ENCODE peak calls at places on chromosomes 3 and 15, in four cellular contexts. X is transverse colon, T is astrocyte of the spinal cord, V is fibroblast of lung. D is an unnamed sample.

GRCh38 chr3:42068303-42069088 is 22.7 kb upstream of the TRAK1 start:
- DNase-seq in X (no peak), T (no peak), V (no peak), D (no peak)

GRCh38 chr3:179149239-179149887 is 1.2 kb downstream of the PIK3CA start:
- DNase-seq in X (peak), T (peak), V (peak), D (no peak)

GRCh38 chr3:143084856-143085731 is 34.5 kb upstream of the CHST2 start:
- DNase-seq in X (no peak), T (peak), V (no peak), D (no peak)

GRCh38 chr3:14368885-14369284 is 33.5 kb upstream of the SLC6A6 start:
- DNase-seq in X (no peak), T (no peak), V (no peak), D (no peak)

GRCh38 chr3:35867782-35868181 is 228.5 kb downstream of the ARPP21 start:
- DNase-seq in X (no peak), T (no peak), V (no peak), D (no peak)

GRCh38 chr3:96803860-96804259 is 10.5 kb upstream of the EPHA6 start:
- DNase-seq in X (no peak), T (no peak), V (no peak), D (no peak)

GRCh38 chr3:157767602-157768001 is 264.4 kb upstream of the VEPH1 start:
- DNase-seq in X (no peak), T (peak), V (no peak), D (no peak)

GRCh38 chr3:32414527-32415202 is 23.0 kb downstream of the CMTM7 start:
- DNase-seq in X (peak), T (peak), V (peak), D (no peak)

GRCh38 chr3:104846270-104846669 is 520.4 kb upstream of the ALCAM start:
- DNase-seq in X (no peak), T (peak), V (peak), D (peak)

GRCh38 chr15:55221090-55222011 is 24.6 kb upstream of the RSL24D1 start:
- DNase-seq in X (no peak), T (peak), V (peak), D (peak)

GRCh38 chr15:90545095-90545494 is 15.4 kb downstream of the CRTC3 start:
- DNase-seq in X (no peak), T (no peak), V (no peak), D (no peak)

GRCh38 chr15:41660235-41661077 is at the start of gene MGA:
- DNase-seq in X (peak), T (peak), V (peak), D (peak)
- TF ChIP-seq CTCF in X (no peak), T (peak), V (no peak), D (peak)

DNA sequence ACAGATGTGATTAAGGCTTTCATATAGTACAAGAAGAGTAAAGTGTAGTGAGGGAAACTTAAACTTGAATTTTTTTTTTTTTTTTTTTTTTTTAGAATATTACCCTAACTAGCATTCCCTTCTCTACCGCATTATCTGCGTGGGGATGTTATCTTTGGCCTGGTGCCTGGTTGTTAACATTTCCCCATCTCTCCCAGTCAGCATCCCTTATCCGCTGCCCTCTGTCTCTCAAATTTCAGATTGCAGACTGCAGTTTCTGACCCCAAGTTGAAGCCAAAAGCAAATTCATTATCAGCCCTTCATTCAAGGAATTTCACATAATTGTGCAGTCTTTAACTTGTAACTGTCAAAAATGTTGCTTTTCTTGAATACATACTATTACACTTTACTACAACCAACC is 353.0 kb downstream of the PLOD2 start:
- DNase-seq in X (no peak), T (peak), V (peak), D (no peak)
- H3K4me3 ChIP-seq in X (no peak), T (no peak), V (no peak), D (no peak)

DNA sequence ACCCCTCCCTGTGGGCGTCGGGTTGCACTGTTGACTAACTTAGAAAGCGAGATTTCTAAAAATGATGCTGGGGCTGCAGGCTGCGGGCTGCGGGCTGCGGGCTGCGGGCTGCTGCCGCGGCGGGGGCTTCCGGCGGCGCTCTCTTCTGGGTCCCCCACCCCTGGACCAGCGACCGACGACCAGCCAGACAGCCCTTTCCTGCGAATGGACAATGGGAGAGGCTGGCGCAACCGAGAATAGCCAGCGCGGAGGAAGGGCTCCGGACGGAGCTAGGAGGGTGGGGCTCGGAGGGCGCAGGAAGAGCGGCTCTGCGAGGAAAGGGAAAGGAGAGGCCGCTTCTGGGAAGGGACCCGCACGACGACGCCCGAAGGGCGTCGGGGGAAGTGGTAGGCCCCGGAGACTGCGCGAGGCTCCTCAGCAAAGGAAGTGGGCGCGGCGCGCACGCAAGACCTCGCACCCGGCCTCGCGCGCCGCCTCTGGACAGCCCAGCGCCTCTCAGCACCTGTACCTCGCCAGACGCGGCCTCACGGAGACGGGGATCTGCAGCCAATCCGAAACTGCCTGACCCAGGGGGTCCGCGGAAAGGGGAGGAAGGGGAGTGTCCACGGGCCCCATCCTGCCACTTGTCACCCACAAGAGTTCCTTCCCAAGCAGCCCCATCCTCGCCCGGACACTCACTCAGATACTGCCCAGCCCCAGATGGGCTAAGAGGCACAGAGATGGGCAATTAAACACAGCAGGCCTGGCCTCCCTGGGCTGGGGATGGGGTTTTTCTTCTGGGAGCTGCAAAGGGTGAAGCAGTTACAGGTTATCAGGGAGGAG is 70.7 kb downstream of the SLC12A8 start:
- DNase-seq in X (peak), T (peak), V (peak), D (no peak)
- TF ChIP-seq CTCF in X (peak), T (peak), V (no peak), D (peak)

DNA sequence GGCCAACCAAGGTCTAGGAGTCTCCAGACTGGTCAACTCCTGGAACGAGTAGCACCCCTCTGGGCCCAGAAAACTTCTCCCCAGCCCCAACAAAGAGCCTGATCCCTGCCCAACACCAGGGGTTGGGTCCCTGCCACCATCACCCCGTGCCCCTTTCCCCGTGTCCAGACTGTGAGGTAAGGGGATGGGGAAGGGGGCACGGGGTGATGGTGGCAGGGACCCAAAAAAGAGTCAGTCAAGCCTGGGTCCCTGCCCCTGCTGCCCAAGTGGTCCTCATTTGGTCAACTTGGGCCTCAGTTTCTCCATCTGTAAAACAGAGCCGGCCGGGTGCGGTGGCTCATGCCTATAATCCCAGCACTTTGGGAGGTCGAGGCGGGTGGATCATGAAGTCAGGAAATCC is 1.1 kb upstream of the NBEAL2 start:
- DNase-seq in X (no peak), T (no peak), V (no peak), D (no peak)
- H3K4me3 ChIP-seq in X (peak), T (no peak), V (no peak), D (no peak)

DNA sequence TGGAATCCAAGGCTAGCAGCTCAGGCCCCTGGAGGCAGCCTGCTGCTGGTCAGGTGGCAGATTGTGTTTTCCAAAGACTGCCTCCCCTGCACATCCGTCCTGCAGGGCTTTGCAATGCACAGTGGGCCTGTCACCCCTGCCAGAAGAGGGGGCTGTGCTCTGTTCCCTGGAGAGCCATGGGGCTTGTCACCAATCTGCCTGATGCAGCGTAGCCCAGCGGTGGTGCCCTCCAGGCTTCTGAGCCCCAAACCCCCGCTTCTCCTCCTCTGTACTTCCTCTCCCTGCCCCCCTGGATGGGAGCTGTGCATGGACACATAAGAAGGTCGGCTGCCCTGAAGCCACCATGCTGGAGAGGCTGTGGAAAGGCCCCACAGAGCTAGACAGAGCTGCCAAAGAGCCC is 10.0 kb upstream of the PLXNA1 start:
- DNase-seq in X (no peak), T (no peak), V (no peak), D (no peak)
- TF ChIP-seq CTCF in X (no peak), T (no peak), V (no peak), D (no peak)

GRCh38 chr3:75906555-75907112 is 121.3 kb upstream of the ZNF717 start:
- DNase-seq in X (no peak), T (peak), V (peak), D (no peak)
- H3K4me3 ChIP-seq in X (no peak), T (peak), V (peak), D (no peak)

GRCh38 chr15:99425666-99426301 is 140.0 kb upstream of the MEF2A start:
- DNase-seq in X (peak), T (no peak), V (no peak), D (no peak)
- TF ChIP-seq CTCF in X (no peak), T (no peak), V (no peak), D (no peak)

GRCh38 chr15:84727429-84727828 is 11.5 kb upstream of the SEC11A start:
- DNase-seq in X (no peak), T (no peak), V (no peak), D (no peak)
- H3K4me3 ChIP-seq in X (no peak), T (no peak), V (no peak), D (no peak)